ENCODE peak calls at places on chromosomes 7 and 10, in four cellular contexts. One of them, this sample, is unnamed.

GRCh38 chr7:105651798-105652197 is 70.5 kb upstream of the EFCAB10 start:
- DNase-seq in HepG2: no peak
- DNase-seq in H1: no peak
- DNase-seq in K562: no peak
- DNase-seq in this sample: no peak

GRCh38 chr10:76284351-76284750 is 852.9 kb downstream of the LRMDA start:
- DNase-seq in K562: no peak
- DNase-seq in H1: no peak
- DNase-seq in HepG2: no peak
- DNase-seq in this sample: no peak

GRCh38 chr7:1858435-1859265 is 188.6 kb downstream of the ELFN1 start:
- DNase-seq in HepG2: no peak
- DNase-seq in H1: no peak
- DNase-seq in K562: no peak
- DNase-seq in this sample: no peak

GRCh38 chr7:553637-554111 is 34.0 kb upstream of the PDGFA start:
- DNase-seq in H1: no peak
- DNase-seq in K562: no peak
- DNase-seq in HepG2: peak
- DNase-seq in this sample: no peak

GRCh38 chr10:35819011-35819410 is 176.9 kb upstream of the FZD8 start:
- DNase-seq in HepG2: no peak
- DNase-seq in H1: no peak
- DNase-seq in K562: no peak
- DNase-seq in this sample: no peak

GRCh38 chr10:31209523-31209922 is 109.5 kb upstream of the ZEB1 start:
- DNase-seq in H1: no peak
- DNase-seq in HepG2: no peak
- DNase-seq in K562: no peak
- DNase-seq in this sample: no peak

GRCh38 chr10:31952066-31952465 is 23.4 kb upstream of the ARHGAP12 start:
- DNase-seq in K562: peak
- DNase-seq in HepG2: no peak
- DNase-seq in H1: no peak
- DNase-seq in this sample: no peak

GRCh38 chr10:12705943-12706342 is 295.6 kb downstream of the CCDC3 start:
- DNase-seq in K562: no peak
- DNase-seq in HepG2: no peak
- DNase-seq in H1: no peak
- DNase-seq in this sample: peak

GRCh38 chr10:102710604-102711003 is 3.6 kb downstream of the ARL3 start:
- DNase-seq in H1: no peak
- DNase-seq in HepG2: peak
- DNase-seq in K562: no peak
- DNase-seq in this sample: no peak

GRCh38 chr10:7945469-7946187 is 108.9 kb upstream of the GATA3 start:
- DNase-seq in K562: no peak
- DNase-seq in H1: no peak
- DNase-seq in HepG2: peak
- DNase-seq in this sample: peak

GRCh38 chr10:45375716-45376231 is 1.8 kb downstream of the ALOX5 start:
- DNase-seq in K562: no peak
- DNase-seq in HepG2: no peak
- DNase-seq in H1: no peak
- DNase-seq in this sample: no peak

GRCh38 chr7:2911466-2911865 is 67.4 kb upstream of the GNA12 start:
- DNase-seq in K562: no peak
- DNase-seq in HepG2: no peak
- DNase-seq in H1: no peak
- DNase-seq in this sample: no peak

GRCh38 chr7:81883801-81884393 is 114.0 kb upstream of the HGF start:
- DNase-seq in K562: no peak
- DNase-seq in H1: no peak
- DNase-seq in HepG2: no peak
- DNase-seq in this sample: no peak
- TF ChIP-seq RNF2 in K562: no peak
- TF ChIP-seq RNF2 in H1: no peak
- TF ChIP-seq RNF2 in HepG2: no peak
- TF ChIP-seq RNF2 in this sample: no peak

DNA sequence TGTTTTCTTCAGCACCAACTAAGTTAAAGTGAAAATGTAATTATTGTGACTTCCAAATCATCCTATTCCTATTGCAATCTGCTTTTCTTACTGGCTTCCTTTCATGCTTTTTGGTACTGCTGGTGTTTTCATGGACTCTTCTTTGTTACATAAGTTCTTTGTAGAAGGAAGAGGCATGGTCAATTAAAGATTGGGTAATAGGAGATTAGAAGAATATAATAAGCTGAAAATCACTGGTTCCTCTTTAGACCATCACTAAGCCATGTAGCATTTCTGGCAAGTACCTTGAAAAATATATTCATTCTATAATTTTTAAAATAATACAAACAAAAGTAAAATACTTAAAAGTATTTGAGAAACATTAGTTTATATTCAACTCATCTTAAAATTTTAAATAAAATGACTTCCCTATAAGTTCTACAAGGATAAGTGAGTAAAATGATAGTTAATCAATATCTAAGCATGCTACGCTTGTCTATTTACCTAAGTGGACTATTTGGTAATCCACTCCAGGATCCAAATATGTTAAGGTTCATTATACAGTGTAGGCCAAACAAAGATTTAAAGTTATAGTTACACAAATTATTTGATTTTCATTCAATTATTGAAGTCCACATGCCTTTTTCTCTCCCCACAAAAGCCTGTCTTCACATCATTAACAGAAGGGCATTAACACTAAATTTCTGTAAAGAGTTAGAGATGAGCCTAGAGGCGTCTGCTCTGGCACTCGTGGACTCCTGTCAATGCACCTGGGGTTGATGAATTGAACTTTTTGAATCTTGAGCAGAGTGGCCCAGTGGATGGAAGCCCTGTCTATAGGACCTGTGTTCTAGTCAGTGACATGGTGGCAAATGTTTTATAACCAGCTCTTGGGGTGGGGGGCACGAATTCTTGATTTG is 408.1 kb downstream of the INHBA start:
- DNase-seq in HepG2: no peak
- DNase-seq in H1: no peak
- DNase-seq in K562: no peak
- DNase-seq in this sample: no peak
- TF ChIP-seq POLR2A in HepG2: no peak
- TF ChIP-seq POLR2A in H1: no peak
- TF ChIP-seq POLR2A in K562: no peak
- TF ChIP-seq POLR2A in this sample: no peak

DNA sequence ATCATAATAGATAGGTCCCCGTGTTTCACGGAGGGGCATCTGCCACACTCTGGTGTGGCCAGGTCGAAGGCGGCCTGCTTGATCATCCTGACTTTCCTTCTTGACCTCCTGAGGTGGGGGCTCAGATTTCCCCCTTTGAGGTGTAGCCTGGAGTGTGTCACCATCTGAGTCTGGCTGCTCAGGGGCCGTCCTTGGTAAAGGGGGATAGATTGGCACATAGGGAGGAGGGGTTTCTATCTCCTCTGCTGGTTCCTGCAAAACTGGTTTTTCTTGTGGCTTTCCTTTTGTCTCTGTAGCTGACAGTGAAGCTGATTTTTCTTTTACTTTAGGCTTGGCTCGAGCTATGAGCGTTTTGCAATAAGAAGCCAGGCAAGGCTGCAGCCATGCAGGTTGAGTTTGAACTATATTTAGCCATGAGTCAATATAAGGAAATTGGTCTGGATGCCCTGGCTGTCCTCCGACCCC is 7.1 kb upstream of the ZNF117 start:
- DNase-seq in K562: no peak
- DNase-seq in H1: no peak
- DNase-seq in HepG2: no peak
- DNase-seq in this sample: no peak
- TF ChIP-seq RNF2 in K562: no peak
- TF ChIP-seq RNF2 in H1: no peak
- TF ChIP-seq RNF2 in HepG2: no peak
- TF ChIP-seq RNF2 in this sample: no peak

GRCh38 chr7:99143853-99144672 is at the start of gene SMURF1:
- DNase-seq in H1: peak
- DNase-seq in HepG2: peak
- DNase-seq in K562: peak
- DNase-seq in this sample: peak
- TF ChIP-seq POLR2A in H1: no peak
- TF ChIP-seq POLR2A in HepG2: peak
- TF ChIP-seq POLR2A in K562: peak
- TF ChIP-seq POLR2A in this sample: peak

GRCh38 chr7:28729276-28729675 is 228.9 kb downstream of the TRIL start:
- DNase-seq in HepG2: no peak
- DNase-seq in H1: no peak
- DNase-seq in K562: no peak
- DNase-seq in this sample: no peak
- TF ChIP-seq RNF2 in HepG2: no peak
- TF ChIP-seq RNF2 in H1: no peak
- TF ChIP-seq RNF2 in K562: no peak
- TF ChIP-seq RNF2 in this sample: no peak

DNA sequence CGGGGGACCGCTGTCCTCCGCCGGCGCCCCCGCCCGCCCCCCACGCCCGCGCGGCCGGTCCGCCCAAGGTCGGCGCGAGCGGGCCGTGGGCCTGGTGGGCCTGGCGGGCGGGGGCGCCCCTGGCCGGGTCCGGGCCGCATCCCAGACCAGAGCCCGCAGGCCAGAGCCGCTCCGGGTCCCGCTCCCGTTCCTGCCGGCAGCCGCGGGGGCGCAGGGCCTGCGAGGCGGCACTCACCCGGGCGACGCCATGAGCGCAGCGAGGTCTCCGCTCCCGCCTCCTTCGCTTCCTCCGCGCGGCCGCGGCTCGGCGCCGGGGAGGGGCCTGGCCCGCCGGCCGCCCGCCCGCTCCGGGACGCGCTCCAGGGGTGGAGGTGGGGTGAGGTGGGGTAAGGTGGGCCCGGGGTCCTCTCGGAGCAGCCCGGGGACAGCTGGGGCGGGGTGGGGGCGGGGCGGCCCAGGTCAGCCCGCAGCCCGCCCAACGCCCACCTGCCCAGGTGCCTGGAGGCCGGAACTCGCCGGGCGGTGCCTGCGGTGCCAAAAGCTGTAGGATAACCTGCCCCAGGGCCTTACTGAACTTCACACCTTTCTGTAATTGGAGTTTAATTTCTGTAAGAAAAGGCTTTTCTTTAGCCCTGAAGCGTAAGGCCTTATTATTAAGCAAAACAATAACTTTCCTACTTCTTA is at the start of gene URGCP:
- DNase-seq in HepG2: no peak
- DNase-seq in H1: peak
- DNase-seq in K562: peak
- DNase-seq in this sample: peak
- TF ChIP-seq POLR2A in HepG2: peak
- TF ChIP-seq POLR2A in H1: no peak
- TF ChIP-seq POLR2A in K562: no peak
- TF ChIP-seq POLR2A in this sample: peak

DNA sequence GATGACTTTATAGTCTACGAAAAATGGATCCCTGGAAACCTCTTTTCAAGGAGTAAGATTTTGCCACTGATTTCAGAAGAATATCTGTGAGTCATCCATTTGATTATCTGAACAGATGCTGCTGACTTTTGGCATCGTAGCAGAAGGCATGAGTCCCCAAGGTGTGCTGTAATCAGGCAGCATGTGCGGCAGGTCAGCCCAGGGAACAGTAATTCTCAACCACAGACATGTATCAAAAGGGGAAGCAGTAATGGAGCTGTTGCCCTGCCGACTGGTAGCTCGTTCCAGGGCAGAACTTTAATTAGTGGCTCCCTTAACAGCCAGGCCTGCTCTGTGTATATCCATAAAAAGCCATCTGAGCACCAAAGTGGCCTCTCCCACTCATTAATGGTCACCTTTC is 5.7 kb upstream of the VWC2 start:
- DNase-seq in H1: no peak
- DNase-seq in HepG2: no peak
- DNase-seq in K562: no peak
- DNase-seq in this sample: no peak
- TF ChIP-seq RNF2 in H1: no peak
- TF ChIP-seq RNF2 in HepG2: no peak
- TF ChIP-seq RNF2 in K562: no peak
- TF ChIP-seq RNF2 in this sample: no peak

GRCh38 chr10:74176380-74177139 is 25.5 kb downstream of the ADK start:
- DNase-seq in HepG2: peak
- DNase-seq in H1: peak
- DNase-seq in K562: peak
- DNase-seq in this sample: peak
- TF ChIP-seq POLR2A in HepG2: peak
- TF ChIP-seq POLR2A in H1: peak
- TF ChIP-seq POLR2A in K562: peak
- TF ChIP-seq POLR2A in this sample: peak